ENCODE peak calls at places on chromosomes 5 and 9, in seven cellular contexts. D, J, R, N, I, U and W are unnamed samples.

GRCh38 chr5:99058466-99058865 is 129.7 kb upstream of the CHD1 start:
- DNase-seq in D (no peak), J (peak; percentile 23), R (peak; percentile 50), N (no peak), I (peak; percentile 28), U (no peak), W (no peak)

GRCh38 chr5:179758905-179759304 is 26.3 kb downstream of the MAML1 start:
- DNase-seq in D (no peak), J (no peak), R (no peak), N (no peak), I (no peak), U (no peak), W (no peak)

GRCh38 chr9:21801683-21802417 is 586 bp upstream of the MTAP start:
- DNase-seq in D (peak; percentile 27), J (peak; percentile 87), R (peak; percentile 94), N (no peak), I (peak; percentile 43), U (no peak), W (peak; percentile 21)

GRCh38 chr9:126125577-126125976 is 201.1 kb upstream of the MVB12B start:
- DNase-seq in D (no peak), J (no peak), R (no peak), N (no peak), I (no peak), U (no peak), W (no peak)

GRCh38 chr9:114852050-114852594 is 46.3 kb upstream of the TNFSF15 start:
- DNase-seq in D (no peak), J (peak; percentile 36), R (peak; percentile 30), N (no peak), I (no peak), U (peak; percentile 57), W (no peak)

GRCh38 chr5:34866989-34867471 is 28.1 kb downstream of the TTC23L start:
- DNase-seq in D (no peak), J (no peak), R (no peak), N (no peak), I (no peak), U (no peak), W (no peak)

GRCh38 chr5:106121972-106122605 is 1548.6 kb downstream of the EFNA5 start:
- DNase-seq in D (peak; percentile 1), J (no peak), R (peak; percentile 44), N (peak; percentile 21), I (peak; percentile 22), U (no peak), W (no peak)

GRCh38 chr9:6870650-6871477 is 113.1 kb downstream of the KDM4C start:
- DNase-seq in D (no peak), J (no peak), R (peak; percentile 49), N (no peak), I (peak; percentile 54), U (no peak), W (no peak)

GRCh38 chr9:133449760-133450159 is 10.0 kb upstream of the CACFD1 start:
- DNase-seq in D (no peak), J (no peak), R (peak; percentile 83), N (no peak), I (peak; percentile 61), U (peak; percentile 74), W (no peak)